ENCODE peak calls at places on chromosomes 6 and 20, in eight cellular contexts. P is transverse colon, Y is heart left ventricle, Q is A549, S is IMR-90, V is uterus, J is ovary, M is adrenal gland. W is an unnamed sample.

GRCh38 chr6:43608783-43609182 is 20.3 kb downstream of the GTPBP2 start:
- DNase-seq in S (no peak), Q (no peak), Y (no peak), V (no peak), P (no peak), M (no peak), J (no peak), W (no peak)

GRCh38 chr20:63628246-63628975 is 1.5 kb upstream of the GMEB2 start:
- DNase-seq in M (peak), S (peak), V (peak), P (peak), Q (peak), Y (peak), J (peak), W (no peak)

GRCh38 chr6:53357576-53358343 is 9.0 kb upstream of the ELOVL5 start:
- DNase-seq in Q (no peak), J (no peak), Y (no peak), P (no peak), M (no peak), S (no peak), V (no peak), W (no peak)

GRCh38 chr6:98014791-98015201 is 731.8 kb upstream of the MMS22L start:
- DNase-seq in P (no peak), J (no peak), S (no peak), Y (no peak), M (no peak), V (no peak), Q (no peak), W (no peak)

GRCh38 chr6:69719602-69720193 is 77.1 kb downstream of the LMBRD1 start:
- DNase-seq in V (no peak), S (peak), J (no peak), P (no peak), M (no peak), Y (no peak), Q (peak), W (no peak)

GRCh38 chr6:28488916-28489365 is 26.7 kb downstream of the GPX6 start:
- DNase-seq in Y (no peak), P (no peak), Q (peak), S (peak), J (peak), M (no peak), V (peak), W (no peak)

GRCh38 chr6:33587529-33588215 is 7.6 kb upstream of the BAK1 start:
- DNase-seq in V (no peak), S (no peak), M (no peak), Q (no peak), P (no peak), J (no peak), Y (no peak), W (no peak)

GRCh38 chr6:126038234-126038633 is 51.9 kb downstream of the TRMT11 start:
- DNase-seq in V (no peak), P (no peak), Q (no peak), M (no peak), Y (no peak), S (no peak), J (no peak), W (no peak)

GRCh38 chr6:149325648-149326236 is 8.2 kb downstream of the TAB2 start:
- DNase-seq in Y (no peak), Q (no peak), P (no peak), M (no peak), S (no peak), V (no peak), J (no peak), W (no peak)

GRCh38 chr6:168046696-168047095 is 32.3 kb downstream of the FRMD1 start:
- DNase-seq in M (no peak), J (no peak), S (no peak), Q (no peak), V (no peak), Y (no peak), P (no peak), W (no peak)

GRCh38 chr20:56625837-56626236 is 3.3 kb upstream of the TFAP2C start:
- DNase-seq in Y (no peak), J (no peak), M (no peak), P (no peak), Q (no peak), S (no peak), V (no peak), W (no peak)

GRCh38 chr6:84776392-84776791 is 12.0 kb upstream of the TBX18 start:
- DNase-seq in P (no peak), V (no peak), Q (no peak), M (no peak), Y (no peak), S (no peak), J (no peak), W (no peak)

GRCh38 chr6:25606151-25606550 is 45.9 kb upstream of the SCGN start:
- DNase-seq in M (no peak), Y (no peak), S (no peak), V (no peak), P (no peak), Q (no peak), J (no peak), W (no peak)

GRCh38 chr20:19706463-19706862 is 51.6 kb upstream of the RIN2 start:
- DNase-seq in M (no peak), S (no peak), Q (no peak), Y (no peak), J (no peak), P (no peak), V (no peak), W (peak)

GRCh38 chr6:85676086-85676729 is 33.5 kb upstream of the SYNCRIP start:
- DNase-seq in M (no peak), J (no peak), S (no peak), Q (no peak), V (no peak), Y (no peak), P (no peak), W (no peak)

GRCh38 chr20:50758469-50758868 is 27.1 kb downstream of the PARD6B start:
- DNase-seq in J (no peak), P (no peak), V (no peak), Y (no peak), M (no peak), Q (no peak), S (peak), W (no peak)

GRCh38 chr6:87431263-87431662 is 23.5 kb downstream of the CFAP206 start:
- DNase-seq in V (no peak), M (no peak), Y (no peak), P (no peak), J (no peak), Q (peak), S (no peak), W (no peak)

GRCh38 chr20:43722153-43722505 is 4.7 kb downstream of the GTSF1L start:
- DNase-seq in P (no peak), Q (no peak), S (no peak), V (no peak), J (no peak), Y (no peak), M (no peak), W (no peak)

DNA sequence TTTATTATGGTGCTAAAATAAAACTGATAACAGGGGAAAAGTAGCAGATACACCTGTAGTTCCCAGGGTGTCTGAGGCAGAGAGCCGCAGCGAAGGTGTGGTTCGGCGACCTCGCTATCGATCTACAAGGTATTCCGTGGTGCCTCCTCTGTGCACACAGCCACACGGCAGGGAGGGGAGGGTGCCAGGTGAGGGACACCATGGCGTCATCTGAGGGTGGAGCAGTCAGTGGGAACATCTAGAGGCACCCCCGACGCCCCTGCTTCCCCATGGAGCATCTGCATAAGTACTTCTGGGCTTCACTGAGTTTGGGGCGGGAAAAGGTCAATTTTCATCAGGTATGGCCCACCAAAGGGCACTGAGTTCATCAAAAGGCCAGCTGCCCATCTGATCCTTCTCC is 243.3 kb downstream of the TAF4 start:
- DNase-seq in S (no peak), M (no peak), P (no peak), J (no peak), V (no peak), Q (no peak), Y (peak), W (no peak)
- TF ChIP-seq POLR2A in S (no peak), M (no peak), P (no peak), J (no peak), V (no peak), Q (no peak), Y (no peak), W (no peak)

DNA sequence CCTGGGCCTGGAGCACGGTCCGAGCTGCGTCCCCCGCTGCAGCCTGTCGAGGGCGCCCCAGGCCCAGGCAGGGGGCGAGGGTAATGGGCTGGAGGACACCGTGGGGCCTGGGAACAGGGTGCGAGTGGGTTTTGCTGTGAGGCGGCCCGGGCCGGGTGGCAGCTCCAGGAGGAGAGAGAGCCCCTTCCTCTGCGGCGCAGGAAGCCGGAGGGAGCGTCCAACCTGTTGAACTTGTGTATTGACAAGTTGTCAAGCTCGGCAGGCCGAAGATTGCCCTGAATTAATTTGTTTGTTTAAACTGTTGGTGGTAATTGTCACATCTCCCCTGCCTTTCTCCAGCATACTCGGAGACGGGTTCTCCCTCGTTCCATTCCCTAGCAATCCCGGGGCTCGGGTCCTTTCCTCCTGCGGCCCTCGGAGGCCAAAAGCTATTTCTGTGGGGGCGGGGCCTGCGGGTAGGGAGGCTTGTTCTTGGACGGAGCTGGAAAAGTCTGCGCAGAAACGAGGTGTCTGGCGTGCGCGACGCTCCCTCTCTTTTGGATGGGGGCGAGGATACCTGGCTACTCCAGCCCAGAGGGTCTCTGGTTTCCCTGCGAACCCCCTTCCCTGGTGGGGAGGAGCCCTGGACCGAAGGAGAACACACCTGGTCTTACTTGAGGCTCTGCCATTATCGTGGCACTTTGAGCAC is 9.9 kb downstream of the NR2E1 start:
- DNase-seq in P (no peak), S (no peak), Q (no peak), V (no peak), M (no peak), J (no peak), Y (no peak), W (no peak)
- H3K4me3 ChIP-seq in P (no peak), S (no peak), Q (no peak), V (no peak), M (peak), J (no peak), Y (no peak), W (no peak)

GRCh38 chr20:40563296-40563950 is 125.6 kb downstream of the MAFB start:
- DNase-seq in M (peak), V (no peak), Q (peak), Y (peak), S (no peak), P (peak), J (no peak), W (peak)

GRCh38 chr20:40564997-40565680 is 123.9 kb downstream of the MAFB start:
- DNase-seq in P (no peak), V (peak), Y (no peak), S (peak), Q (peak), M (peak), J (no peak), W (no peak)

GRCh38 chr20:40562031-40562430 is 127.0 kb downstream of the MAFB start:
- DNase-seq in J (no peak), S (no peak), M (no peak), Y (no peak), Q (peak), P (peak), V (no peak), W (no peak)

GRCh38 chr20:40568200-40568599 is 120.8 kb downstream of the MAFB start:
- DNase-seq in P (no peak), S (no peak), Y (no peak), M (no peak), V (no peak), Q (no peak), J (no peak), W (no peak)

DNA sequence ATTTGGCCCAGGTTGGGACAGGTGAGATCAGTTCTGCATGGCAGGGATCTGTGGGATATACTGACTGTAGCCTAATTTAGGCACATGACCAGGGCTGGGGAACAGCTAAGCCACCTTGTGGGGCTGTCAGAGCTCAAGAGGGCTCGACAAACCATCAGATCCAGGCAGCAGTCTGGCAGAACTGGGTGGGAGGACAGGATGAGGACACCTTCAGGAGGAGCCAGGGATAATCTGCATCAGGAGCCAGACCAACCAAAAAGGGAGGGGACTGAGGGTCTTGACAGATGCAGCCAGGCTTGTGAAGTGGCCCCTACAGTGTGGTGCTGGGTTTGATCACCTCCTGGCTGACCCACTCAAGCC is 123.4 kb downstream of the MAFB start:
- DNase-seq in Q (no peak), Y (no peak), J (no peak), M (no peak), P (no peak), V (no peak), S (no peak), W (no peak)
- TF ChIP-seq POLR2A in Q (no peak), Y (no peak), J (no peak), M (no peak), P (no peak), V (no peak), S (no peak), W (no peak)

DNA sequence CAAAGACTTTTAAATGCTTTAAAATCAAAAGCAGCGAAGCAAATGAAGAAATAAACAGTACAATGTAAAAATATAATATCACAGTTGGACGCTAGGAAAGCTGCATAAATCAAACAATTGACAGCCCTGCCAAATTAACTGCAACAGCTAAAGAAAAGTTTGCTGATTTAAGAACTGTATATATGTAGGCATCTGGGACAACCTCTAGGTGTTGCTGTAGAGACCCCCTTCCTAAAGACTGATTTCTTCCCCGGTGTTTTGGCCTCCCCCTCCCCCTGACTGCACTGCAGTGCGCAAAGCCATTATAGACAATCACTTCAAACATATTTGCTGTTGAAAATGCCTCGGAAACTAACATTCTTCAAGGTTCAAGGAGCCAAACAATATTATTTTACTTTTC is 1.1 kb downstream of the ELOVL4 start:
- DNase-seq in M (no peak), J (no peak), Y (no peak), P (no peak), S (peak), Q (peak), V (no peak), W (no peak)
- H3K4me3 ChIP-seq in M (peak), J (peak), Y (peak), P (no peak), S (peak), Q (peak), V (peak), W (no peak)

GRCh38 chr6:13710552-13711383 is 867 bp downstream of the RANBP9 start:
- DNase-seq in J (peak), Q (no peak), P (peak), V (peak), Y (peak), M (peak), S (no peak), W (peak)
- TF ChIP-seq POLR2A in J (no peak), Q (no peak), P (peak), V (no peak), Y (no peak), M (no peak), S (no peak), W (no peak)

DNA sequence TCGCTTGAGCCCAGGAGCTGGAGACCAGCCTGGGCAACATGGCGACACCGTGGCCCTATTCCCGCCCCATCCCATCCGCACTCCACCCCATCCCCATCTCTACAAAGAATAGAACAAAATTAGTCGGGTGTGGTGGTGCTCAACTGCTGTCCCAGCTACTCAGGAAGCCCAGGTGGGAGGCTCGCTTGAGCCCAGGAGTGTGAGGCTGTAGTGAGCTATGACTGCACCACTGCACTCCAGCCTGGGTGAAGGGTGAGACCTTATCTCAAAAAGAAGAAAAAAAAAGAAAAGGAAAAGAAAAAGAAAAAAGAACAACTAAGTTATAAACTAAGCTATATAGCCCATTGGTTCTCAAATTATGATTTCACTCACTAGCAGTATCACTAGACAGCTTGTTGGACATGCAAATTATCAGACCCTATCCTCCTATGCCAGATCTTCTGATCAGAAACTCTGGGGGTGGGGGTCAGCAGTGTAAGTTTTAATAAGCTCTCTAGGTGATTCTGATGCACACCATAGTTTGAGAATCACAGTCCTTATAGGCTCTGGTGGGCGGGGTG is 491 bp upstream of the ITCH start:
- DNase-seq in P (no peak), S (no peak), M (no peak), V (no peak), Q (no peak), Y (no peak), J (no peak), W (no peak)
- H3K4me3 ChIP-seq in P (no peak), S (no peak), M (peak), V (peak), Q (peak), Y (peak), J (peak), W (no peak)

W was measured in lower leg skin.